ENCODE peak calls at places on chromosomes 1 and 21, in ten cellular contexts. One of them, this sample, is unnamed.

GRCh38 chr1:210407207-210407886 is 78.6 kb downstream of the HHAT start:
- DNase-seq in uterus: peak
- DNase-seq in A549: peak
- DNase-seq in heart right ventricle: peak
- DNase-seq in ovary: peak
- DNase-seq in brain microvascular endothelial cell: peak
- DNase-seq in foreskin fibroblast: peak
- DNase-seq in fibroblast of lung: peak
- DNase-seq in K562: peak
- DNase-seq in PC-9: peak
- DNase-seq in this sample: peak

GRCh38 chr21:41847066-41847804 is 31.9 kb downstream of the PRDM15 start:
- DNase-seq in uterus: no peak
- DNase-seq in A549: no peak
- DNase-seq in heart right ventricle: no peak
- DNase-seq in ovary: no peak
- DNase-seq in brain microvascular endothelial cell: peak
- DNase-seq in foreskin fibroblast: peak
- DNase-seq in fibroblast of lung: peak
- DNase-seq in K562: peak
- DNase-seq in PC-9: no peak
- DNase-seq in this sample: no peak

GRCh38 chr1:63784083-63784482 is 10.3 kb downstream of the ROR1 start:
- DNase-seq in uterus: no peak
- DNase-seq in A549: no peak
- DNase-seq in heart right ventricle: no peak
- DNase-seq in ovary: no peak
- DNase-seq in brain microvascular endothelial cell: no peak
- DNase-seq in foreskin fibroblast: no peak
- DNase-seq in fibroblast of lung: no peak
- DNase-seq in K562: no peak
- DNase-seq in PC-9: no peak
- DNase-seq in this sample: no peak

GRCh38 chr1:100354971-100355394 is 2.7 kb downstream of the CDC14A start:
- DNase-seq in uterus: no peak
- DNase-seq in A549: no peak
- DNase-seq in heart right ventricle: no peak
- DNase-seq in ovary: no peak
- DNase-seq in brain microvascular endothelial cell: peak
- DNase-seq in foreskin fibroblast: peak
- DNase-seq in fibroblast of lung: peak
- DNase-seq in K562: peak
- DNase-seq in PC-9: peak
- DNase-seq in this sample: no peak

GRCh38 chr1:165383067-165383466 is 26.6 kb upstream of the LMX1A start:
- DNase-seq in uterus: peak
- DNase-seq in A549: no peak
- DNase-seq in heart right ventricle: peak
- DNase-seq in ovary: peak
- DNase-seq in brain microvascular endothelial cell: no peak
- DNase-seq in foreskin fibroblast: peak
- DNase-seq in fibroblast of lung: peak
- DNase-seq in K562: no peak
- DNase-seq in PC-9: no peak
- DNase-seq in this sample: no peak

GRCh38 chr1:27542463-27543273 is 52.7 kb upstream of the WASF2 start:
- DNase-seq in uterus: peak
- DNase-seq in A549: peak
- DNase-seq in heart right ventricle: peak
- DNase-seq in ovary: peak
- DNase-seq in brain microvascular endothelial cell: peak
- DNase-seq in foreskin fibroblast: peak
- DNase-seq in fibroblast of lung: peak
- DNase-seq in K562: peak
- DNase-seq in PC-9: peak
- DNase-seq in this sample: no peak

GRCh38 chr1:12556368-12556930 is 61.6 kb downstream of the DHRS3 start:
- DNase-seq in uterus: peak
- DNase-seq in A549: peak
- DNase-seq in heart right ventricle: peak
- DNase-seq in ovary: peak
- DNase-seq in brain microvascular endothelial cell: peak
- DNase-seq in foreskin fibroblast: peak
- DNase-seq in fibroblast of lung: peak
- DNase-seq in K562: peak
- DNase-seq in PC-9: peak
- DNase-seq in this sample: no peak

GRCh38 chr21:43287974-43288755 is 119.4 kb downstream of the CRYAA start:
- DNase-seq in uterus: no peak
- DNase-seq in A549: peak
- DNase-seq in heart right ventricle: no peak
- DNase-seq in ovary: peak
- DNase-seq in brain microvascular endothelial cell: peak
- DNase-seq in foreskin fibroblast: no peak
- DNase-seq in fibroblast of lung: no peak
- DNase-seq in K562: no peak
- DNase-seq in PC-9: peak
- DNase-seq in this sample: no peak

GRCh38 chr1:10168912-10169514 is 41.4 kb upstream of the KIF1B start:
- DNase-seq in uterus: no peak
- DNase-seq in A549: no peak
- DNase-seq in heart right ventricle: no peak
- DNase-seq in ovary: no peak
- DNase-seq in brain microvascular endothelial cell: no peak
- DNase-seq in foreskin fibroblast: no peak
- DNase-seq in fibroblast of lung: no peak
- DNase-seq in K562: no peak
- DNase-seq in PC-9: no peak
- DNase-seq in this sample: peak

GRCh38 chr1:213414901-213415300 is 363.9 kb downstream of the RPS6KC1 start:
- DNase-seq in uterus: no peak
- DNase-seq in A549: no peak
- DNase-seq in heart right ventricle: no peak
- DNase-seq in ovary: no peak
- DNase-seq in brain microvascular endothelial cell: no peak
- DNase-seq in foreskin fibroblast: no peak
- DNase-seq in fibroblast of lung: no peak
- DNase-seq in K562: no peak
- DNase-seq in PC-9: no peak
- DNase-seq in this sample: no peak
- TF ChIP-seq CTCF in uterus: no peak
- TF ChIP-seq CTCF in A549: no peak
- TF ChIP-seq CTCF in heart right ventricle: no peak
- TF ChIP-seq CTCF in ovary: no peak
- TF ChIP-seq CTCF in brain microvascular endothelial cell: no peak
- TF ChIP-seq CTCF in foreskin fibroblast: no peak
- TF ChIP-seq CTCF in fibroblast of lung: no peak
- TF ChIP-seq CTCF in K562: no peak
- TF ChIP-seq CTCF in PC-9: no peak
- TF ChIP-seq CTCF in this sample: no peak

GRCh38 chr1:2574350-2574749 is 12.2 kb upstream of the PRXL2B start:
- DNase-seq in uterus: no peak
- DNase-seq in A549: no peak
- DNase-seq in heart right ventricle: no peak
- DNase-seq in ovary: no peak
- DNase-seq in brain microvascular endothelial cell: no peak
- DNase-seq in foreskin fibroblast: no peak
- DNase-seq in fibroblast of lung: no peak
- DNase-seq in K562: no peak
- DNase-seq in PC-9: no peak
- DNase-seq in this sample: no peak

GRCh38 chr1:2580691-2581090 is 5.9 kb upstream of the PRXL2B start:
- DNase-seq in uterus: no peak
- DNase-seq in A549: no peak
- DNase-seq in heart right ventricle: no peak
- DNase-seq in ovary: no peak
- DNase-seq in brain microvascular endothelial cell: no peak
- DNase-seq in foreskin fibroblast: no peak
- DNase-seq in fibroblast of lung: no peak
- DNase-seq in K562: no peak
- DNase-seq in PC-9: no peak
- DNase-seq in this sample: no peak

GRCh38 chr1:2571348-2571747 is 15.2 kb downstream of the TNFRSF14 start:
- DNase-seq in uterus: no peak
- DNase-seq in A549: no peak
- DNase-seq in heart right ventricle: no peak
- DNase-seq in ovary: no peak
- DNase-seq in brain microvascular endothelial cell: no peak
- DNase-seq in foreskin fibroblast: no peak
- DNase-seq in fibroblast of lung: no peak
- DNase-seq in K562: no peak
- DNase-seq in PC-9: no peak
- DNase-seq in this sample: no peak

GRCh38 chr1:2573250-2573649 is 13.3 kb upstream of the PRXL2B start:
- DNase-seq in uterus: no peak
- DNase-seq in A549: no peak
- DNase-seq in heart right ventricle: no peak
- DNase-seq in ovary: no peak
- DNase-seq in brain microvascular endothelial cell: no peak
- DNase-seq in foreskin fibroblast: no peak
- DNase-seq in fibroblast of lung: no peak
- DNase-seq in K562: no peak
- DNase-seq in PC-9: no peak
- DNase-seq in this sample: no peak

GRCh38 chr1:2575801-2576663 is 10.5 kb upstream of the PRXL2B start:
- DNase-seq in uterus: no peak
- DNase-seq in A549: peak
- DNase-seq in heart right ventricle: peak
- DNase-seq in ovary: peak
- DNase-seq in brain microvascular endothelial cell: no peak
- DNase-seq in foreskin fibroblast: no peak
- DNase-seq in fibroblast of lung: no peak
- DNase-seq in K562: no peak
- DNase-seq in PC-9: no peak
- DNase-seq in this sample: no peak
- H3K4me3 ChIP-seq in uterus: no peak
- H3K4me3 ChIP-seq in A549: no peak
- H3K4me3 ChIP-seq in heart right ventricle: no peak
- H3K4me3 ChIP-seq in ovary: no peak
- H3K4me3 ChIP-seq in brain microvascular endothelial cell: no peak
- H3K4me3 ChIP-seq in foreskin fibroblast: no peak
- H3K4me3 ChIP-seq in fibroblast of lung: no peak
- H3K4me3 ChIP-seq in K562: no peak
- H3K4me3 ChIP-seq in PC-9: no peak
- H3K4me3 ChIP-seq in this sample: peak

GRCh38 chr1:29251164-29252130 is 15.1 kb downstream of the PTPRU start:
- DNase-seq in uterus: no peak
- DNase-seq in A549: no peak
- DNase-seq in heart right ventricle: no peak
- DNase-seq in ovary: no peak
- DNase-seq in brain microvascular endothelial cell: no peak
- DNase-seq in foreskin fibroblast: no peak
- DNase-seq in fibroblast of lung: no peak
- DNase-seq in K562: no peak
- DNase-seq in PC-9: no peak
- DNase-seq in this sample: no peak

GRCh38 chr1:29255134-29255666 is 18.9 kb downstream of the PTPRU start:
- DNase-seq in uterus: no peak
- DNase-seq in A549: no peak
- DNase-seq in heart right ventricle: no peak
- DNase-seq in ovary: no peak
- DNase-seq in brain microvascular endothelial cell: no peak
- DNase-seq in foreskin fibroblast: no peak
- DNase-seq in fibroblast of lung: no peak
- DNase-seq in K562: no peak
- DNase-seq in PC-9: no peak
- DNase-seq in this sample: no peak

GRCh38 chr1:29249951-29250581 is 13.7 kb downstream of the PTPRU start:
- DNase-seq in uterus: no peak
- DNase-seq in A549: no peak
- DNase-seq in heart right ventricle: no peak
- DNase-seq in ovary: no peak
- DNase-seq in brain microvascular endothelial cell: no peak
- DNase-seq in foreskin fibroblast: no peak
- DNase-seq in fibroblast of lung: no peak
- DNase-seq in K562: no peak
- DNase-seq in PC-9: no peak
- DNase-seq in this sample: no peak

GRCh38 chr1:29254346-29254745 is 18.0 kb downstream of the PTPRU start:
- DNase-seq in uterus: no peak
- DNase-seq in A549: no peak
- DNase-seq in heart right ventricle: no peak
- DNase-seq in ovary: no peak
- DNase-seq in brain microvascular endothelial cell: peak
- DNase-seq in foreskin fibroblast: peak
- DNase-seq in fibroblast of lung: no peak
- DNase-seq in K562: no peak
- DNase-seq in PC-9: no peak
- DNase-seq in this sample: no peak

DNA sequence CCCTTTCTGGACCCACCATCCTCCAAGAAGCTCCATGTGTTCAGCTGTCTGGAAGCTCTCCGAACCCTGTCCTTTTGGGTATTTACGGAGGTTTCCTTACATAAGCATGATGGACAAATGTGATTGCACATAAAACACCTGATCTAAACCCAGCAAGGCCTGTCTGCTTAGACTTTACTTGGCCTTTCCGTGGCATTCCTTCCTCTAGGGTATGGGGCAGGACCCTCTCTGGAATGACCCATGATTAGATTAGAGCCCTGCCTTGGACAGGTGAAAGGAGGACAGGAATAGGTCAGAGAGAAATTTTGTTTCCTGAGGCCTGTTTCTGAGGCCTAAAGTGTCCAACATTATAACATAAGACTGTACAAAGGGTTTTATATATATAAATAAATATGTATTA is 16.9 kb downstream of the PTPRU start:
- DNase-seq in uterus: no peak
- DNase-seq in A549: no peak
- DNase-seq in heart right ventricle: no peak
- DNase-seq in ovary: no peak
- DNase-seq in brain microvascular endothelial cell: no peak
- DNase-seq in foreskin fibroblast: no peak
- DNase-seq in fibroblast of lung: no peak
- DNase-seq in K562: no peak
- DNase-seq in PC-9: no peak
- DNase-seq in this sample: no peak
- TF ChIP-seq CTCF in uterus: no peak
- TF ChIP-seq CTCF in A549: no peak
- TF ChIP-seq CTCF in heart right ventricle: no peak
- TF ChIP-seq CTCF in ovary: no peak
- TF ChIP-seq CTCF in brain microvascular endothelial cell: no peak
- TF ChIP-seq CTCF in foreskin fibroblast: no peak
- TF ChIP-seq CTCF in fibroblast of lung: no peak
- TF ChIP-seq CTCF in K562: no peak
- TF ChIP-seq CTCF in PC-9: no peak
- TF ChIP-seq CTCF in this sample: no peak

DNA sequence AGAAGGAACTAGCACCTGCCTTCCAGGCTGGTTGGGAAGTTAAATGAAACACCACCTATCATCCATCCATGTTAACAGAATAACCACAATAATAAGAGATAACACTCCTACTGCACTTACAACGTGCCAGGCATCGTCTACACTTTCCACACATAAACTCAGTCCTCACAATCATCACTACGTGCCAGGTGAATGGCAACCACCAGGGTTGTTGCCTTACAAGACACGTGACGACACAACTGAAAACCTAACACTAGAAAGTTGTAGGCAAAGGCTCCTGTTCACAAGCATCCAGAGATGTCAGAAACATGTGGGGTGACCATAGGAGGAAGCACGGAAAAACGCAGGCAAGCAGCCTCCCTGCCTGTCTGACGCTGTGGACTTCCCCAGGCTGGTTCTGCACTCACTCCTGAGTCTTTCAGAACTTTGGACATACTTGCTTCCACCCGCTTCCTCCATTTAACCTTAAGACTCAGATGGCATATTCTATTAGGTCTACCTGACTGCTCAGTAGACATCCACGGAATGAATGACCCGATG is 7.0 kb downstream of the CAPZB start:
- DNase-seq in uterus: no peak
- DNase-seq in A549: no peak
- DNase-seq in heart right ventricle: no peak
- DNase-seq in ovary: no peak
- DNase-seq in brain microvascular endothelial cell: no peak
- DNase-seq in foreskin fibroblast: no peak
- DNase-seq in fibroblast of lung: no peak
- DNase-seq in K562: no peak
- DNase-seq in PC-9: no peak
- DNase-seq in this sample: no peak
- H3K4me3 ChIP-seq in uterus: no peak
- H3K4me3 ChIP-seq in A549: no peak
- H3K4me3 ChIP-seq in heart right ventricle: peak
- H3K4me3 ChIP-seq in ovary: no peak
- H3K4me3 ChIP-seq in brain microvascular endothelial cell: no peak
- H3K4me3 ChIP-seq in foreskin fibroblast: no peak
- H3K4me3 ChIP-seq in fibroblast of lung: no peak
- H3K4me3 ChIP-seq in K562: no peak
- H3K4me3 ChIP-seq in PC-9: no peak
- H3K4me3 ChIP-seq in this sample: no peak